ENCODE peak calls at places on chromosome 15, in nine cellular contexts. One of them, this sample, is unnamed.

GRCh38 chr15:67048281-67049279 is 16.8 kb upstream of the SMAD3 start:
- DNase-seq in H1: no peak
- DNase-seq in tibial nerve: no peak
- DNase-seq in SK-N-SH: no peak
- DNase-seq in HepG2: peak
- DNase-seq in stomach: peak
- DNase-seq in sigmoid colon: peak
- DNase-seq in ovary: peak
- DNase-seq in K562: no peak
- DNase-seq in this sample: peak

GRCh38 chr15:98525625-98526024 is 122.7 kb upstream of the IGF1R start:
- DNase-seq in H1: no peak
- DNase-seq in tibial nerve: no peak
- DNase-seq in SK-N-SH: no peak
- DNase-seq in HepG2: no peak
- DNase-seq in stomach: no peak
- DNase-seq in sigmoid colon: peak
- DNase-seq in ovary: peak
- DNase-seq in K562: no peak
- DNase-seq in this sample: no peak

GRCh38 chr15:98823012-98823458 is 174.7 kb downstream of the IGF1R start:
- DNase-seq in H1: no peak
- DNase-seq in tibial nerve: no peak
- DNase-seq in SK-N-SH: no peak
- DNase-seq in HepG2: no peak
- DNase-seq in stomach: no peak
- DNase-seq in sigmoid colon: no peak
- DNase-seq in ovary: no peak
- DNase-seq in K562: no peak
- DNase-seq in this sample: no peak

GRCh38 chr15:90076716-90077115 is 25.6 kb downstream of the IDH2 start:
- DNase-seq in H1: no peak
- DNase-seq in tibial nerve: no peak
- DNase-seq in SK-N-SH: no peak
- DNase-seq in HepG2: no peak
- DNase-seq in stomach: no peak
- DNase-seq in sigmoid colon: no peak
- DNase-seq in ovary: no peak
- DNase-seq in K562: no peak
- DNase-seq in this sample: no peak

GRCh38 chr15:42352401-42352800 is 6.9 kb upstream of the CAPN3 start:
- DNase-seq in H1: no peak
- DNase-seq in tibial nerve: no peak
- DNase-seq in SK-N-SH: no peak
- DNase-seq in HepG2: no peak
- DNase-seq in stomach: no peak
- DNase-seq in sigmoid colon: no peak
- DNase-seq in ovary: peak
- DNase-seq in K562: no peak
- DNase-seq in this sample: no peak

GRCh38 chr15:66504563-66505429 is at the start of the genes RPL4 and ZWILCH:
- DNase-seq in H1: peak
- DNase-seq in tibial nerve: peak
- DNase-seq in SK-N-SH: peak
- DNase-seq in HepG2: peak
- DNase-seq in stomach: peak
- DNase-seq in sigmoid colon: peak
- DNase-seq in ovary: peak
- DNase-seq in K562: peak
- DNase-seq in this sample: peak

GRCh38 chr15:64558460-64559179 is 98.2 kb downstream of the ZNF609 start:
- DNase-seq in H1: no peak
- DNase-seq in tibial nerve: no peak
- DNase-seq in SK-N-SH: no peak
- DNase-seq in HepG2: no peak
- DNase-seq in stomach: no peak
- DNase-seq in sigmoid colon: no peak
- DNase-seq in ovary: no peak
- DNase-seq in K562: no peak
- DNase-seq in this sample: no peak

GRCh38 chr15:57662091-57662744 is 44.3 kb upstream of the POLR2M start:
- DNase-seq in H1: no peak
- DNase-seq in tibial nerve: no peak
- DNase-seq in SK-N-SH: no peak
- DNase-seq in HepG2: no peak
- DNase-seq in stomach: peak
- DNase-seq in sigmoid colon: no peak
- DNase-seq in ovary: no peak
- DNase-seq in K562: no peak
- DNase-seq in this sample: no peak

GRCh38 chr15:33112541-33113105 is 81.9 kb downstream of the FMN1 start:
- DNase-seq in H1: no peak
- DNase-seq in tibial nerve: no peak
- DNase-seq in SK-N-SH: no peak
- DNase-seq in HepG2: no peak
- DNase-seq in stomach: no peak
- DNase-seq in sigmoid colon: no peak
- DNase-seq in ovary: no peak
- DNase-seq in K562: no peak
- DNase-seq in this sample: no peak

GRCh38 chr15:90124487-90124886 is 22.2 kb upstream of the IDH2 start:
- DNase-seq in H1: no peak
- DNase-seq in tibial nerve: no peak
- DNase-seq in SK-N-SH: no peak
- DNase-seq in HepG2: no peak
- DNase-seq in stomach: no peak
- DNase-seq in sigmoid colon: no peak
- DNase-seq in ovary: no peak
- DNase-seq in K562: no peak
- DNase-seq in this sample: no peak

GRCh38 chr15:45414215-45414885 is 36.0 kb upstream of the GATM start:
- DNase-seq in H1: no peak
- DNase-seq in tibial nerve: no peak
- DNase-seq in SK-N-SH: no peak
- DNase-seq in HepG2: no peak
- DNase-seq in stomach: no peak
- DNase-seq in sigmoid colon: no peak
- DNase-seq in ovary: no peak
- DNase-seq in K562: no peak
- DNase-seq in this sample: no peak

GRCh38 chr15:35455201-35455600 is 90.8 kb downstream of the DPH6 start:
- DNase-seq in H1: no peak
- DNase-seq in tibial nerve: no peak
- DNase-seq in SK-N-SH: no peak
- DNase-seq in HepG2: no peak
- DNase-seq in stomach: no peak
- DNase-seq in sigmoid colon: no peak
- DNase-seq in ovary: no peak
- DNase-seq in K562: no peak
- DNase-seq in this sample: no peak

GRCh38 chr15:50765202-50765967 is at the start of gene SPPL2A:
- DNase-seq in H1: peak
- DNase-seq in tibial nerve: peak
- DNase-seq in SK-N-SH: peak
- DNase-seq in HepG2: peak
- DNase-seq in stomach: peak
- DNase-seq in sigmoid colon: peak
- DNase-seq in ovary: peak
- DNase-seq in K562: peak
- DNase-seq in this sample: peak

GRCh38 chr15:82807920-82808633 is 1.4 kb upstream of the WHAMM start:
- DNase-seq in H1: no peak
- DNase-seq in tibial nerve: no peak
- DNase-seq in SK-N-SH: no peak
- DNase-seq in HepG2: no peak
- DNase-seq in stomach: no peak
- DNase-seq in sigmoid colon: no peak
- DNase-seq in ovary: no peak
- DNase-seq in K562: no peak
- DNase-seq in this sample: no peak

GRCh38 chr15:76071816-76072215 is 12.0 kb downstream of the TMEM266 start:
- DNase-seq in H1: no peak
- DNase-seq in tibial nerve: no peak
- DNase-seq in SK-N-SH: no peak
- DNase-seq in HepG2: no peak
- DNase-seq in stomach: no peak
- DNase-seq in sigmoid colon: no peak
- DNase-seq in ovary: no peak
- DNase-seq in K562: no peak
- DNase-seq in this sample: no peak

GRCh38 chr15:44029940-44030568 is 165.0 kb downstream of the FRMD5 start:
- DNase-seq in H1: no peak
- DNase-seq in tibial nerve: no peak
- DNase-seq in SK-N-SH: no peak
- DNase-seq in HepG2: no peak
- DNase-seq in stomach: no peak
- DNase-seq in sigmoid colon: no peak
- DNase-seq in ovary: no peak
- DNase-seq in K562: no peak
- DNase-seq in this sample: no peak

GRCh38 chr15:41891946-41892345 is 1.9 kb downstream of the SPTBN5 start:
- DNase-seq in H1: no peak
- DNase-seq in tibial nerve: no peak
- DNase-seq in SK-N-SH: peak
- DNase-seq in HepG2: no peak
- DNase-seq in stomach: no peak
- DNase-seq in sigmoid colon: no peak
- DNase-seq in ovary: no peak
- DNase-seq in K562: no peak
- DNase-seq in this sample: no peak

GRCh38 chr15:25397110-25397509 is 41.7 kb downstream of the UBE3A start:
- DNase-seq in H1: no peak
- DNase-seq in tibial nerve: no peak
- DNase-seq in SK-N-SH: no peak
- DNase-seq in HepG2: no peak
- DNase-seq in stomach: no peak
- DNase-seq in sigmoid colon: no peak
- DNase-seq in ovary: no peak
- DNase-seq in K562: no peak
- DNase-seq in this sample: no peak

GRCh38 chr15:25394893-25395292 is 43.9 kb downstream of the UBE3A start:
- DNase-seq in H1: no peak
- DNase-seq in tibial nerve: no peak
- DNase-seq in SK-N-SH: no peak
- DNase-seq in HepG2: no peak
- DNase-seq in stomach: no peak
- DNase-seq in sigmoid colon: no peak
- DNase-seq in ovary: no peak
- DNase-seq in K562: no peak
- DNase-seq in this sample: no peak

GRCh38 chr15:25391971-25392733 is 46.7 kb downstream of the UBE3A start:
- DNase-seq in H1: no peak
- DNase-seq in tibial nerve: no peak
- DNase-seq in SK-N-SH: no peak
- DNase-seq in HepG2: no peak
- DNase-seq in stomach: no peak
- DNase-seq in sigmoid colon: no peak
- DNase-seq in ovary: no peak
- DNase-seq in K562: no peak
- DNase-seq in this sample: no peak
- TF ChIP-seq EP300 in H1: no peak
- TF ChIP-seq EP300 in tibial nerve: no peak
- TF ChIP-seq EP300 in SK-N-SH: no peak
- TF ChIP-seq EP300 in HepG2: no peak
- TF ChIP-seq EP300 in stomach: no peak
- TF ChIP-seq EP300 in sigmoid colon: no peak
- TF ChIP-seq EP300 in ovary: no peak
- TF ChIP-seq EP300 in K562: no peak
- TF ChIP-seq EP300 in this sample: no peak

GRCh38 chr15:52491460-52491859 is 37.2 kb downstream of the MYO5A start:
- DNase-seq in H1: no peak
- DNase-seq in tibial nerve: no peak
- DNase-seq in SK-N-SH: no peak
- DNase-seq in HepG2: no peak
- DNase-seq in stomach: no peak
- DNase-seq in sigmoid colon: no peak
- DNase-seq in ovary: no peak
- DNase-seq in K562: no peak
- DNase-seq in this sample: no peak
- TF ChIP-seq EP300 in H1: no peak
- TF ChIP-seq EP300 in tibial nerve: no peak
- TF ChIP-seq EP300 in SK-N-SH: no peak
- TF ChIP-seq EP300 in HepG2: no peak
- TF ChIP-seq EP300 in stomach: no peak
- TF ChIP-seq EP300 in sigmoid colon: no peak
- TF ChIP-seq EP300 in ovary: no peak
- TF ChIP-seq EP300 in K562: no peak
- TF ChIP-seq EP300 in this sample: no peak

DNA sequence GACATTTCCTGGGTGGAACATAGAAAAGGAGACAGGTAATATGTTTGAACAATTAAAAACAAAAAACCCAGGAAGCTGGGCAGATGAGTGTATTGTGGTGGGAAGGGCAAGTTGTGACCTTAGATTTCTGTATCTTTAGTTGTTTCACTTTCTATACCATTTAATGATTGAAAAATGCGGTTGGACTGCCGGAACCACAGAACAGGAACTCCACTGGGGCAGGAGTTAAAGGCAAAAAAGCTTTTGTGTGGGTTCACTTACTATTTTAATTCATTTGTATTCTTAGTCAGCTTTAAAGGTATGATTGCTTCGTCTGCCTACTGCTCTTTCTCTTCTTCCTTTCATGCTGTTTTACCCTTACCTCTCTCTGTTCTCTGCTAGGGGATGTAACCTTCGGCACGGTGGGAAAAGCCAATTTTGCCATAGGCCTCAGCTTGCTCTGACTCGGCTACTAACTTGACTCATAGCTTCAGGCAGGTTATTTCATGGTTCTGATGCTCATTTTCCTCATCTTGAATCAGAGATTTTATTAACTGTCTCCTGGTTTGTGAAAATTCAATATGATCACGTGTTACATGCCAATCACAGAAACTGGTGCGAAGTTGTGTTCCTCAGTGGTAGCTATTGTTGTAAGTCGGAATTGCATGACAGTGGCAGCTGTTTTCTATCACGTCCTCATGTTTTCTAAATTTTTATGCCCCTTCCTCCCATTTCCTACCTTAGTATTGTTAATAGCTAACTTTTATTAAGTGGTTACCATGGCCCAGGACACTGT is 1.6 kb upstream of the MCTP2 start:
- DNase-seq in H1: no peak
- DNase-seq in tibial nerve: no peak
- DNase-seq in SK-N-SH: no peak
- DNase-seq in HepG2: no peak
- DNase-seq in stomach: no peak
- DNase-seq in sigmoid colon: no peak
- DNase-seq in ovary: no peak
- DNase-seq in K562: no peak
- DNase-seq in this sample: no peak
- TF ChIP-seq EP300 in H1: no peak
- TF ChIP-seq EP300 in tibial nerve: no peak
- TF ChIP-seq EP300 in SK-N-SH: no peak
- TF ChIP-seq EP300 in HepG2: no peak
- TF ChIP-seq EP300 in stomach: no peak
- TF ChIP-seq EP300 in sigmoid colon: no peak
- TF ChIP-seq EP300 in ovary: no peak
- TF ChIP-seq EP300 in K562: no peak
- TF ChIP-seq EP300 in this sample: no peak

GRCh38 chr15:101672298-101672697 is 20.1 kb upstream of the TM2D3 start:
- DNase-seq in H1: no peak
- DNase-seq in tibial nerve: no peak
- DNase-seq in SK-N-SH: no peak
- DNase-seq in HepG2: no peak
- DNase-seq in stomach: no peak
- DNase-seq in sigmoid colon: no peak
- DNase-seq in ovary: no peak
- DNase-seq in K562: no peak
- DNase-seq in this sample: no peak
- TF ChIP-seq EP300 in H1: no peak
- TF ChIP-seq EP300 in tibial nerve: no peak
- TF ChIP-seq EP300 in SK-N-SH: no peak
- TF ChIP-seq EP300 in HepG2: no peak
- TF ChIP-seq EP300 in stomach: no peak
- TF ChIP-seq EP300 in sigmoid colon: no peak
- TF ChIP-seq EP300 in ovary: no peak
- TF ChIP-seq EP300 in K562: no peak
- TF ChIP-seq EP300 in this sample: no peak